ENCODE peak calls at places on chromosomes 2 and 18, in eight cellular contexts. S is PC-9, C is lung, U is choroid plexus epithelial cell, X is hepatocyte, L is spleen, Q is GM12864, M is body of pancreas. K is an unnamed sample.
A peak's percentile ranks its signal among the peaks of the same experiment; 100 is the strongest.

GRCh38 chr2:10126627-10127026 is 4.1 kb downstream of the RRM2 start:
- DNase-seq in M (no peak), X (no peak), U (peak; percentile 76), L (peak; percentile 33), Q (no peak), S (no peak), C (no peak), K (no peak)

GRCh38 chr2:118310016-118310877 is 222.0 kb downstream of the INSIG2 start:
- DNase-seq in X (peak; percentile 71), S (no peak), C (no peak), Q (no peak), M (no peak), L (no peak), U (peak; percentile 53), K (peak; percentile 62)

GRCh38 chr18:6722680-6723079 is 6.8 kb upstream of the ARHGAP28 start:
- DNase-seq in S (no peak), Q (no peak), M (no peak), C (no peak), L (no peak), U (no peak), X (no peak), K (no peak)

GRCh38 chr2:38301340-38301968 is 75.6 kb downstream of the ATL2 start:
- DNase-seq in M (no peak), L (no peak), C (no peak), S (no peak), X (no peak), Q (peak; percentile 56), U (peak; percentile 17), K (no peak)

GRCh38 chr2:221285156-221285555 is 286.9 kb downstream of the EPHA4 start:
- DNase-seq in M (no peak), Q (no peak), X (no peak), U (no peak), C (no peak), S (peak; percentile 45), L (no peak), K (peak; percentile 10)

GRCh38 chr2:218517434-218518206 is 50.5 kb downstream of the USP37 start:
- DNase-seq in M (no peak), C (no peak), U (no peak), X (no peak), L (no peak), Q (no peak), S (no peak), K (no peak)

GRCh38 chr18:23871410-23871809 is 143.1 kb upstream of the TTC39C start:
- DNase-seq in L (peak; percentile 85), M (no peak), X (peak; percentile 40), S (no peak), Q (no peak), C (no peak), U (peak; percentile 10), K (no peak)

GRCh38 chr2:179268277-179268935 is 3.8 kb upstream of the SESTD1 start:
- DNase-seq in Q (no peak), S (peak; percentile 99), X (no peak), U (peak; percentile 57), L (no peak), C (no peak), M (no peak), K (peak; percentile 40)

GRCh38 chr2:175931751-175932295 is 70.2 kb downstream of the LNPK start:
- DNase-seq in M (no peak), L (no peak), X (peak; percentile 4), C (no peak), S (no peak), U (peak; percentile 21), Q (no peak), K (peak; percentile 90)

GRCh38 chr2:160613466-160614153 is 120.0 kb upstream of the RBMS1 start:
- DNase-seq in U (peak; percentile 75), C (no peak), M (no peak), S (no peak), Q (no peak), L (no peak), X (no peak), K (peak; percentile 88)

GRCh38 chr2:27724191-27724590 is 47.3 kb upstream of the MRPL33 start:
- DNase-seq in M (no peak), Q (no peak), S (no peak), U (no peak), L (no peak), C (no peak), X (no peak), K (no peak)

GRCh38 chr18:79368681-79369080 is 27.0 kb upstream of the NFATC1 start:
- DNase-seq in M (no peak), C (no peak), L (peak; percentile 81), S (no peak), X (no peak), Q (no peak), U (no peak), K (no peak)

GRCh38 chr2:157692768-157693167 is 64.1 kb upstream of the ACVR1C start:
- DNase-seq in C (no peak), M (no peak), S (peak; percentile 77), X (no peak), Q (no peak), U (peak; percentile 83), L (no peak), K (peak; percentile 97)

GRCh38 chr2:54573532-54573915 is 117.4 kb downstream of the SPTBN1 start:
- DNase-seq in S (no peak), L (no peak), X (no peak), C (no peak), M (no peak), Q (no peak), U (no peak), K (no peak)

GRCh38 chr2:156333951-156334495 is 1.5 kb upstream of the NR4A2 start:
- DNase-seq in M (peak; percentile 68), C (peak; percentile 66), X (peak; percentile 79), L (peak; percentile 96), U (peak; percentile 51), S (no peak), Q (no peak), K (no peak)

GRCh38 chr2:204625135-204625534 is 79.9 kb downstream of the PARD3B start:
- DNase-seq in Q (no peak), C (no peak), M (no peak), X (no peak), S (no peak), U (no peak), L (no peak), K (no peak)

GRCh38 chr2:167964650-167965404 is 282.6 kb downstream of the STK39 start:
- DNase-seq in Q (no peak), C (no peak), S (no peak), X (no peak), L (no peak), M (no peak), U (peak; percentile 48), K (peak; percentile 10)
- TF ChIP-seq CTCF in Q (no peak), C (no peak), S (peak; percentile 33), X (peak; percentile 35), L (no peak), M (no peak), U (peak; percentile 56), K (peak; percentile 16)

GRCh38 chr2:74836675-74837401 is 2.9 kb downstream of the HK2 start:
- DNase-seq in U (no peak), X (no peak), S (no peak), L (no peak), M (no peak), Q (no peak), C (no peak), K (no peak)
- H3K4me3 ChIP-seq in U (no peak overlapping the region), X (no peak overlapping the region), S (peak overlapping the region; percentile 91), L (peak overlapping the region; percentile 91), M (no peak overlapping the region), Q (peak overlapping the region; percentile 66), C (no peak overlapping the region), K (no peak overlapping the region)

GRCh38 chr2:100179806-100180205 is 37.4 kb upstream of the AFF3 start:
- DNase-seq in M (no peak), U (no peak), S (peak; percentile 30), Q (no peak), X (no peak), L (no peak), C (no peak), K (no peak)

GRCh38 chr2:100176925-100177324 is 34.5 kb upstream of the AFF3 start:
- DNase-seq in S (no peak), L (no peak), C (no peak), X (no peak), Q (no peak), M (no peak), U (no peak), K (no peak)

GRCh38 chr2:100178864-100179263 is 36.5 kb upstream of the AFF3 start:
- DNase-seq in Q (no peak), L (no peak), C (no peak), U (no peak), X (no peak), M (no peak), S (peak; percentile 6), K (no peak)

GRCh38 chr2:100180503-100180902 is 38.1 kb upstream of the AFF3 start:
- DNase-seq in S (peak; percentile 20), L (no peak), C (no peak), Q (no peak), U (no peak), M (no peak), X (no peak), K (no peak)

DNA sequence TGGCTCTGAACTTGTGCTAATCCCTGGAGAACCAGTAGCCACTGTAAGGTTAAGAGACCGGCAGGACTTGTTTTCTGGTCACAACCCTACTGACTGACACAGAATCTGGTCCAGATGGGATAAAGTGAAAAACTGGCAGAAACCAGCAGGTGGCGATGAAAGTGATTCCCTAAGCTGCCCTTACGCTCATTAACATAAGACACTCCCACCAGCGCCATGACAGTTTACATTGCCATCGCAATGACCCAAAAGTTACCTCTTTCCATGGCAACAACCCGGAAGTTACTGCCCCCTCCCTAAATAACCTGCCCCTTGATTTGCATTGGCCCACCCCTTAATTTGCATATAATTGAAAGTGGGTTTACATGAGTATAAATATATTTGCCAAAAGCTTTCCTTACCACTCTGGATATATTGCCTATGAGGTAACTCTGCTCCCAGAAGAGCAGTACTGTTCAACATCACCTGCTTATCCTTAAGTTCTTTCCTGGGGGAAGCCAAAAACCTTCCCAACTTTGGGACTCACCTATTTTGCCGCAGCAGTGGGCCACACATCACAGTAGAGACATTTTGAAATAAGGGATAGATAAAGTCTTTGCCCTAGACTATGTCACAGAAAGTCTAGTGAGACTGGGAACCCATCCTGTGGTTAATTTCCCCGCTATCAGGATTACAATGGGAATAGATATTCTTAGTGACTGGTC is 35.8 kb upstream of the AFF3 start:
- DNase-seq in M (peak; percentile 22), L (no peak), S (peak; percentile 49), Q (peak; percentile 8), U (peak; percentile 72), C (no peak), X (peak; percentile 64), K (peak; percentile 51)
- TF ChIP-seq CTCF in M (peak; percentile 21), L (no peak), S (peak; percentile 57), Q (peak; percentile 58), U (peak; percentile 65), C (no peak), X (peak; percentile 36), K (peak; percentile 50)

DNA sequence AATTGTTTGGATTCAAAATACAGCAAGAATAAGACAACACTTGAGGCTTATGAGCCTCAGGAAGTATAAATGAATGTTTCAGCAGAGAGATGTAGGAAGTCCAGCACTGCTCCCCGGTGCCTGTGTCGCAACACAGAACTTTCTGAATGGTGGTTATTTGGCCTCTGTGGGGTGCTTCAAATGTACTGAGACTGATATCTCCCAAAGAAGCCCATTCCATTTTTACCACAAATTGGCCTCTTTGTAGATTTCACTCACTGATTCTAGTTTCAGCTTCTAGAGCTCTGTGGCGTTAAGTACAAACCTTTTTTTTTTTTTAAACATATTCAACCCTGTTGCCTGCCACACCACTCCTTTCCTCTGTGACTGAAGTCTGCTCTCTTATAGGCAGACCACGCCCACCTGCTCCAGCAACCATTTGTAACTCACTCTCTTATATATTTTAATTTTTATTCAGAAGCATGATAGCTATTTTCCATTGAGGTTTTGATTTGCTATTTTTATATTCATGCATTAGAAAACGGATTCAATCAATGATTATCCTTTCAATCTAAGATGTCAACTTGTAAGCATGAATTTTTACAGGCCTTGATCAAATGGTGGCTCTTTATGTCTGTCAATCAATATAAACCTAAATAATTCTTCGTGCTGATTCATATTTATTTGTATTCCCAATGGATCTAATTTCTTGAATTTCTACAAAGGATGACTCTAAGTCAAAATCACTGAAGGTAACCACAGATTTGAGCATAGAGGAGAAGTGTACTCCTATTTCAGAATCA is 277.1 kb upstream of the CCDC68 start:
- DNase-seq in Q (peak; percentile 61), X (no peak), S (no peak), M (no peak), C (no peak), L (no peak), U (peak; percentile 95), K (peak; percentile 72)
- H3K4me3 ChIP-seq in Q (no peak overlapping the region), X (no peak overlapping the region), S (no peak overlapping the region), M (no peak overlapping the region), C (no peak overlapping the region), L (no peak overlapping the region), U (no peak overlapping the region), K (no peak overlapping the region)